ENCODE peak calls at places on chromosome 19, in nine cellular contexts. R is tibial nerve, Y is stomach, M is SK-N-SH, T is ovary, N is suprapubic skin, P is HepG2, W is K562, B is upper lobe of left lung. E is an unnamed sample.

GRCh38 chr19:50205681-50206138 is 2.3 kb downstream of the MYH14 start:
- DNase-seq in Y (peak; percentile 85), B (peak; percentile 87), T (no peak), P (no peak), M (no peak), R (no peak), W (no peak), N (no peak), E (no peak)

GRCh38 chr19:17058236-17058635 is 17.0 kb downstream of the HAUS8 start:
- DNase-seq in B (no peak), N (no peak), W (no peak), R (no peak), P (no peak), Y (no peak), T (no peak), M (no peak), E (no peak)

GRCh38 chr19:5585461-5586299 is 17.9 kb upstream of the TINCR start:
- DNase-seq in Y (no peak), P (no peak), R (no peak), M (peak; percentile 52), T (no peak), N (no peak), W (peak; percentile 81), B (no peak), E (no peak)

GRCh38 chr19:4310247-4311121 is 6.1 kb downstream of the FSD1 start:
- DNase-seq in R (no peak), N (no peak), Y (no peak), T (no peak), W (peak; percentile 90), P (peak; percentile 94), M (peak; percentile 88), B (no peak), E (no peak)

GRCh38 chr19:38514812-38515633 is 81.5 kb downstream of the RYR1 start:
- DNase-seq in B (peak; percentile 67), T (peak; percentile 65), N (no peak), R (peak; percentile 45), M (peak; percentile 94), W (peak; percentile 86), Y (peak; percentile 72), P (peak; percentile 35), E (peak; percentile 73)

GRCh38 chr19:39297931-39298634 is 1.9 kb downstream of the IFNL1 start:
- DNase-seq in M (no peak), P (no peak), R (no peak), B (peak; percentile 42), N (peak; percentile 65), Y (peak; percentile 40), T (no peak), W (no peak), E (peak; percentile 52)

GRCh38 chr19:39832341-39833083 is 1.4 kb downstream of the DYRK1B start:
- DNase-seq in N (no peak), M (no peak), T (no peak), R (no peak), P (no peak), W (no peak), Y (no peak), B (no peak), E (no peak)

GRCh38 chr19:4337906-4338440 is 654 bp downstream of the STAP2 start:
- DNase-seq in N (no peak), Y (peak; percentile 33), P (peak; percentile 76), T (no peak), B (peak; percentile 41), M (no peak), W (peak; percentile 75), R (no peak), E (no peak)

GRCh38 chr19:45189971-45190370 is 11.4 kb downstream of the BLOC1S3 start:
- DNase-seq in Y (no peak), M (no peak), R (no peak), W (no peak), P (no peak), B (no peak), N (no peak), T (no peak), E (no peak)

GRCh38 chr19:16446108-16447014 is 25.4 kb downstream of the EPS15L1 start:
- DNase-seq in Y (no peak), R (no peak), T (no peak), M (no peak), N (no peak), W (no peak), B (no peak), P (no peak), E (no peak)

GRCh38 chr19:16249826-16250434 is 52.2 kb downstream of the AP1M1 start:
- DNase-seq in N (no peak), P (no peak), T (no peak), Y (no peak), W (no peak), M (no peak), R (no peak), B (no peak), E (no peak)

GRCh38 chr19:49301866-49302252 is 23.1 kb downstream of the SLC6A16 start:
- DNase-seq in N (no peak), B (no peak), R (no peak), P (no peak), T (no peak), Y (no peak), M (no peak), W (no peak), E (no peak)

GRCh38 chr19:44585371-44586141 is 27.8 kb upstream of the IGSF23 start:
- DNase-seq in W (no peak), Y (no peak), R (no peak), N (no peak), M (no peak), P (no peak), B (no peak), T (no peak), E (no peak)

GRCh38 chr19:5361407-5361806 is 20.8 kb upstream of the PTPRS start:
- DNase-seq in M (no peak), R (no peak), B (no peak), W (no peak), P (no peak), N (no peak), Y (no peak), T (no peak), E (no peak)

GRCh38 chr19:33301011-33301899 is 1.1 kb downstream of the CEBPA start:
- DNase-seq in Y (peak; percentile 39), N (no peak), M (peak; percentile 63), T (no peak), R (no peak), B (no peak), W (no peak), P (no peak), E (peak; percentile 69)

GRCh38 chr19:49153167-49153809 is 1.9 kb downstream of the HRC start:
- DNase-seq in W (no peak), B (no peak), Y (no peak), P (no peak), R (no peak), T (no peak), M (no peak), N (no peak), E (no peak)

GRCh38 chr19:23554548-23554947 is 132.5 kb downstream of the ZNF675 start:
- DNase-seq in T (no peak), Y (no peak), M (no peak), N (no peak), B (no peak), R (no peak), P (no peak), W (no peak), E (no peak)

GRCh38 chr19:41668315-41668714 is 19.8 kb downstream of the CEACAM7 start:
- DNase-seq in N (no peak), T (no peak), Y (no peak), B (no peak), M (no peak), R (no peak), P (no peak), W (no peak), E (no peak)
- TF ChIP-seq EP300 in N (no peak), T (no peak), Y (no peak), B (no peak), M (no peak), R (no peak), P (no peak), W (no peak), E (no peak)

GRCh38 chr19:19677579-19677978 is 8.9 kb downstream of the ZNF101 start:
- DNase-seq in R (no peak), T (no peak), Y (no peak), B (no peak), W (no peak), M (no peak), N (peak; percentile 28), P (no peak), E (no peak)
- H3K4me3 ChIP-seq in R (no peak overlapping the region), T (no peak overlapping the region), Y (no peak overlapping the region), B (no peak overlapping the region), W (no peak overlapping the region), M (no peak overlapping the region), N (no peak overlapping the region), P (no peak overlapping the region), E (no peak overlapping the region)

GRCh38 chr19:7979011-7979410 is 26.4 kb downstream of the ELAVL1 start:
- DNase-seq in N (no peak), W (no peak), P (no peak), B (no peak), M (no peak), Y (no peak), R (no peak), T (no peak), E (no peak)

GRCh38 chr19:7979559-7979958 is 25.9 kb downstream of the ELAVL1 start:
- DNase-seq in W (no peak), T (no peak), R (no peak), P (no peak), N (no peak), M (no peak), Y (no peak), B (no peak), E (no peak)

GRCh38 chr19:7977021-7977722 is 28.3 kb downstream of the ELAVL1 start:
- DNase-seq in Y (no peak), B (no peak), M (no peak), R (no peak), T (no peak), N (no peak), W (no peak), P (no peak), E (no peak)

GRCh38 chr19:7977723-7978040 is 27.8 kb downstream of the ELAVL1 start:
- DNase-seq in N (no peak), Y (no peak), R (no peak), W (no peak), T (no peak), P (no peak), M (no peak), B (no peak), E (no peak)

GRCh38 chr19:7978196-7978825 is 27.1 kb downstream of the ELAVL1 start:
- DNase-seq in T (no peak), M (no peak), R (no peak), P (no peak), B (no peak), N (no peak), W (no peak), Y (no peak), E (no peak)
- H3K36me3 ChIP-seq in T (no peaks in the 10 kb centered on the region), M (peaks cover 87% of the 10 kb centered on the region), R (peaks cover 23% of the 10 kb centered on the region), P (peaks cover 92% of the 10 kb centered on the region), B (peaks cover 84% of the 10 kb centered on the region), N (peaks cover 74% of the 10 kb centered on the region), W (peaks cover 93% of the 10 kb centered on the region), Y (peaks cover 97% of the 10 kb centered on the region), E (peaks cover 50% of the 10 kb centered on the region)

DNA sequence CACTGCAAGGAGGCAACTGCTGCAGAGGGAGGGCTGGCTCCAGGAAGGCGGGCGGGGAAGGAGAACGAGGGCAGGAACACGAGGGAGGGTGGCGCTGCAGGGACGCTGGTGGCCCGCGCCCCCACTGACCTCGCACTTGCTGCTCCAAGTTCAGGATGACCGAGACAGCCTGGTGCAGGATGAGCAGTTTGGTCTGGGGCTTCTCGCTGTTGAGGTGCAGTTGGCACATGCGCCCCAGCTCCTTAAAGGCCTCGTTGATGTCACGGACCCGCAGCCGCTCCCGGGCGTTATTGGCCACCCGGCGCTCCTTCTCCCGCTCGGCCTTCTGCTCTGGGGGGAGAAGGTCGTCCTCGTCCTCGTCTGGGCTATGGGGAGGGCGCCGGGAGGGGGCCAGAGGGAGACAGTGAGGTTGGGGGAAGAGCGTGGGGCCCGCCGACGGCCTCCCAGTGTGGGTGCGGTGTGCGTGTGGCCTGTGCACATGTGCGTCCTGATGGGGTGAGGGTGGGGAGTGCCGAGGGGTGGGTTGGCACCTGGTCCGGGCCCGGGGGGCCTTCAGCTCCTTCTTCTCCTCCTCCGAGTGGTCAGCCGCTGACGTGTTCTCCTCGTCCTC is 10.0 kb upstream of the UQCR11 start:
- DNase-seq in T (no peak), B (no peak), R (no peak), M (no peak), Y (no peak), P (no peak), N (no peak), W (no peak), E (no peak)
- TF ChIP-seq EP300 in T (no peak), B (no peak), R (no peak), M (no peak), Y (no peak), P (no peak), N (no peak), W (no peak), E (no peak)